ENCODE peak calls at places on chromosomes 11 and 22, in seven cellular contexts. M, D, I, U, E, G and H are unnamed samples.

GRCh38 chr22:19178065-19178658 is 374 bp downstream of the SLC25A1 start:
- DNase-seq in D (no peak), E (peak; percentile 11), U (peak; percentile 76), I (peak; percentile 67), M (peak; percentile 73), G (peak; percentile 89), H (peak; percentile 41)

GRCh38 chr11:129864811-129865210 is 30.6 kb downstream of the NFRKB start:
- DNase-seq in G (no peak), I (no peak), M (no peak), E (no peak), U (no peak), D (no peak), H (no peak)

GRCh38 chr22:25206998-25207397 is 7.3 kb downstream of the CRYBB3 start:
- DNase-seq in M (no peak), G (no peak), D (no peak), I (no peak), U (no peak), E (no peak), H (no peak)

GRCh38 chr11:11504071-11504470 is 117.7 kb downstream of the GALNT18 start:
- DNase-seq in G (no peak), U (no peak), I (no peak), M (no peak), D (no peak), E (no peak), H (no peak)

GRCh38 chr22:22787805-22788459 is 99.7 kb upstream of the IGLL5 start:
- DNase-seq in I (peak; percentile 84), D (peak; percentile 35), E (peak; percentile 49), U (no peak), M (peak; percentile 64), G (peak; percentile 52), H (peak; percentile 68)

GRCh38 chr11:75199412-75199955 is 41.1 kb upstream of the TPBGL start:
- DNase-seq in G (no peak), I (no peak), E (no peak), D (no peak), M (no peak), U (no peak), H (no peak)

GRCh38 chr22:25702046-25702445 is 39.9 kb upstream of the MYO18B start:
- DNase-seq in U (no peak), D (no peak), G (no peak), M (no peak), E (peak; percentile 64), I (no peak), H (peak; percentile 16)

GRCh38 chr22:29219881-29220670 is 14.4 kb downstream of the EMID1 start:
- DNase-seq in E (no peak), U (peak; percentile 54), D (no peak), I (peak; percentile 5), M (peak; percentile 61), G (peak; percentile 42), H (no peak)

GRCh38 chr11:46564459-46564858 is 29.4 kb downstream of the AMBRA1 start:
- DNase-seq in U (no peak), M (no peak), E (peak; percentile 52), G (no peak), D (no peak), I (no peak), H (peak; percentile 54)

GRCh38 chr11:794766-795637 is 3.1 kb downstream of the SLC25A22 start:
- DNase-seq in G (peak; percentile 97), I (peak; percentile 32), M (no peak), E (no peak), U (no peak), D (no peak), H (no peak)

GRCh38 chr11:28114731-28115130 is 6.5 kb downstream of the METTL15 start:
- DNase-seq in D (no peak), E (no peak), G (no peak), I (no peak), U (no peak), M (no peak), H (no peak)

GRCh38 chr11:62664405-62665074 is 470 bp downstream of the C11orf98 start:
- DNase-seq in I (peak; percentile 73), U (no peak), D (peak; percentile 28), G (peak; percentile 79), M (peak; percentile 71), E (no peak), H (peak; percentile 65)

GRCh38 chr11:35357893-35358292 is 61.5 kb downstream of the SLC1A2 start:
- DNase-seq in D (no peak), I (no peak), U (no peak), E (peak; percentile 45), M (no peak), G (no peak), H (no peak)

GRCh38 chr22:30541979-30542810 is 4.3 kb downstream of the SEC14L6 start:
- DNase-seq in M (peak; percentile 21), I (no peak), E (peak; percentile 5), U (no peak), D (no peak), G (no peak), H (no peak)

GRCh38 chr11:57214494-57214893 is 22.6 kb downstream of the APLNR start:
- DNase-seq in M (no peak), E (peak; percentile 69), D (no peak), I (no peak), G (no peak), U (no peak), H (no peak)

GRCh38 chr11:130511765-130512164 is 63.3 kb downstream of the ADAMTS15 start:
- DNase-seq in G (no peak), D (no peak), U (no peak), E (no peak), I (no peak), M (no peak), H (no peak)

GRCh38 chr11:128448487-128448886 is 138.9 kb downstream of the ETS1 start:
- DNase-seq in U (no peak), G (peak; percentile 79), D (no peak), E (no peak), I (no peak), M (peak; percentile 88), H (peak; percentile 87)
- TF ChIP-seq CTCF in U (no peak), G (no peak), D (no peak), E (no peak), I (no peak), M (no peak), H (peak; percentile 10)

DNA sequence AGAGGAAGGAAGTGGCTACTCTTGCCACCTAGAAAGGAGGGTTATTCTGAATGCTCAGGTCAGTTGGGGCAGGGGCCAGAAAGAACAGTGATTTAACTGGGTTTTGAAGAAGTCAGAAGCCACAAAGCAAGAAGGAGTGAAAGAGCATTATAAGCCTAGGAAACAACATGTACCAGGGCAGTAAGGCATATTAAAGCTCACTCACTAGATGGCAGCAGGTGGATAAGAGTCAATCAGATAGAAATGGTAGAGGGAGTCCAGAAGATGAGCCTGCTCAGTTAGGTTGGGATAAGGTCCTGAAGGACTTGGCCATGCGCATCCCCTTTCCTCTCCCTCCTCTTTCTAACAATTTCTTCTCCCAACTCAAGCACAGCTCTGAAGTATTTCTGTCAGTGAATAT is 22.0 kb upstream of the PATE1 start:
- DNase-seq in M (peak; percentile 29), G (no peak), I (no peak), U (no peak), E (peak; percentile 1), D (no peak), H (peak; percentile 23)
- TF ChIP-seq CTCF in M (peak; percentile 41), G (no peak), I (no peak), U (no peak), E (peak; percentile 21), D (no peak), H (peak; percentile 27)

DNA sequence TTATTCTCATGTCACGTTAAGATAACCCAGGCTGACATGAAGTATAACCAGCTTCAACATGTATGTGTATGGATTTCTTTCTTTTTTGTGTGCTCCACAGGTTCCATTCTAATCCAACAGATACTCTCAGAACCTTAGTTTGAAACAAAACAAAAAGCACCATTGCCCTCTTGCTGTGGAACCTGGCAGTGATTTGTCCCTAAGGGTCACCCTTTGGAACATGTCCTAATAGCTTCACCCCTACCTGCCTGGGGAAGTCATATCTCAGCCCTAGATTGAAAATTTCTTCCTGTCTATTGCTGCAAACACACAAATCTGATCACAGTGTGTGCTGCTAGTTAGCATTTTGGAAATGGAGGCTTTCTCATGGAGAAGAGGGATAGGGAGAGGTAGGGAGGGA is 11.4 kb upstream of the CADM1 start:
- DNase-seq in E (no peak), U (no peak), G (no peak), D (no peak), I (no peak), M (no peak), H (no peak)
- TF ChIP-seq CTCF in E (no peak), U (no peak), G (no peak), D (no peak), I (no peak), M (no peak), H (no peak)

GRCh38 chr22:39518124-39518786 is 2.1 kb upstream of the ATF4 start:
- DNase-seq in I (no peak), D (no peak), M (no peak), E (no peak), G (no peak), U (no peak), H (no peak)

GRCh38 chr22:39518996-39519680 is 1.2 kb upstream of the ATF4 start:
- DNase-seq in D (no peak), E (peak; percentile 46), I (peak; percentile 54), U (peak; percentile 73), M (no peak), G (peak; percentile 60), H (no peak)

GRCh38 chr22:39520874-39521857 is 804 bp downstream of the ATF4 start:
- DNase-seq in M (peak; percentile 72), E (peak; percentile 84), I (peak; percentile 84), U (peak; percentile 91), G (peak; percentile 48), D (no peak), H (peak; percentile 62)

GRCh38 chr22:39520054-39520873 is at the start of gene ATF4:
- DNase-seq in I (peak; percentile 93), U (peak; percentile 98), D (peak; percentile 93), E (peak; percentile 100), M (peak; percentile 97), G (peak; percentile 98), H (peak; percentile 98)

GRCh38 chr22:39519681-39520053 is 695 bp upstream of the ATF4 start:
- DNase-seq in U (no peak), M (no peak), E (peak; percentile 58), D (no peak), I (peak; percentile 68), G (no peak), H (peak; percentile 69)
- TF ChIP-seq CTCF in U (no peak), M (no peak), E (no peak), D (no peak), I (no peak), G (no peak), H (peak; percentile 22)

GRCh38 chr11:68689737-68690625 is 5.6 kb downstream of the GAL start:
- DNase-seq in U (no peak), M (no peak), G (no peak), E (no peak), D (no peak), I (peak; percentile 9), H (no peak)

GRCh38 chr11:68692881-68693483 is 8.6 kb downstream of the GAL start:
- DNase-seq in E (no peak), I (no peak), G (peak; percentile 55), M (no peak), D (no peak), U (no peak), H (no peak)

GRCh38 chr11:68690671-68691401 is 6.5 kb downstream of the GAL start:
- DNase-seq in I (no peak), G (no peak), U (no peak), D (no peak), E (no peak), M (no peak), H (peak; percentile 13)

GRCh38 chr11:68692115-68692514 is 7.8 kb downstream of the GAL start:
- DNase-seq in U (no peak), M (no peak), G (no peak), E (no peak), D (no peak), I (no peak), H (no peak)

GRCh38 chr11:68691402-68691784 is 7.0 kb downstream of the GAL start:
- DNase-seq in M (no peak), E (no peak), D (no peak), I (no peak), G (no peak), U (no peak), H (no peak)
- TF ChIP-seq CTCF in M (no peak), E (no peak), D (no peak), I (no peak), G (no peak), U (no peak), H (no peak)